ENCODE peak calls at places on chromosomes 5 and 9, in five cellular contexts. M, H, K, A and C are unnamed samples.

GRCh38 chr9:37859043-37859442 is 44.9 kb downstream of the SLC25A51 start:
- DNase-seq in M (no peak), K (peak; percentile 37), A (no peak), H (no peak), C (no peak)

GRCh38 chr9:95018099-95018927 is 291.8 kb downstream of the AOPEP start:
- DNase-seq in H (no peak), K (peak; percentile 92), A (peak; percentile 81), M (no peak), C (peak; percentile 88)

GRCh38 chr9:20898885-20899554 is 132.4 kb downstream of the HACD4 start:
- DNase-seq in H (no peak), K (no peak), A (no peak), M (no peak), C (no peak)

GRCh38 chr5:80246995-80247729 is 8.7 kb downstream of the SERINC5 start:
- DNase-seq in K (peak; percentile 85), M (peak; percentile 44), A (peak; percentile 84), H (peak; percentile 69), C (peak; percentile 79)

GRCh38 chr9:18976368-18977238 is 56.4 kb downstream of the SAXO1 start:
- DNase-seq in M (no peak), H (no peak), A (no peak), K (peak; percentile 89), C (peak; percentile 88)

GRCh38 chr5:138901716-138902115 is 26.6 kb upstream of the LRRTM2 start:
- DNase-seq in M (no peak), A (no peak), H (no peak), K (no peak), C (no peak)

GRCh38 chr5:110536120-110537115 is 190.1 kb downstream of the TMEM232 start:
- DNase-seq in K (peak; percentile 7), A (no peak), H (no peak), M (no peak), C (no peak)

GRCh38 chr9:104769655-104770054 is 5.7 kb downstream of the NIPSNAP3B start:
- DNase-seq in H (no peak), K (no peak), M (no peak), A (no peak), C (no peak)

GRCh38 chr5:169584998-169585451 is 1.5 kb downstream of the SPDL1 start:
- DNase-seq in H (no peak), M (no peak), A (no peak), K (peak; percentile 8), C (no peak)

GRCh38 chr5:68374770-68375518 is 159.4 kb downstream of the PIK3R1 start:
- DNase-seq in M (no peak), H (no peak), K (no peak), A (no peak), C (peak; percentile 79)

GRCh38 chr5:1892685-1893445 is 10.1 kb upstream of the IRX4 start:
- DNase-seq in K (no peak), M (no peak), A (no peak), H (no peak), C (no peak)

GRCh38 chr5:111960466-111961215 is 203.6 kb upstream of the NREP start:
- DNase-seq in M (no peak), A (no peak), K (peak; percentile 47), H (no peak), C (no peak)

GRCh38 chr5:41043109-41043747 is 27.9 kb downstream of the MROH2B start:
- DNase-seq in M (no peak), A (no peak), K (no peak), H (no peak), C (no peak)

GRCh38 chr9:111795557-111795839 is 761 bp upstream of the SHOC1 start:
- DNase-seq in A (no peak), K (no peak), H (no peak), M (no peak), C (no peak)

GRCh38 chr5:35073168-35073567 is 25.4 kb upstream of the AGXT2 start:
- DNase-seq in M (no peak), H (no peak), A (no peak), K (peak; percentile 12), C (no peak)

GRCh38 chr5:68012429-68012828 is 203.1 kb upstream of the PIK3R1 start:
- DNase-seq in K (no peak), M (no peak), A (no peak), H (no peak), C (no peak)

GRCh38 chr9:121857941-121858340 is 206.5 kb downstream of the DAB2IP start:
- DNase-seq in H (no peak), A (no peak), K (no peak), M (no peak), C (no peak)

GRCh38 chr5:66440202-66440680 is 156.0 kb upstream of the MAST4 start:
- DNase-seq in K (peak; percentile 44), M (no peak), A (no peak), H (no peak), C (peak; percentile 24)

GRCh38 chr9:71357346-71357745 is 235.9 kb upstream of the TRPM3 start:
- DNase-seq in H (no peak), K (no peak), M (no peak), A (no peak), C (no peak)

GRCh38 chr5:106854941-106855340 is 815.8 kb downstream of the EFNA5 start:
- DNase-seq in A (no peak), H (no peak), K (no peak), M (no peak), C (no peak)

GRCh38 chr5:28807230-28807629 is 1768.8 kb upstream of the CDH9 start:
- DNase-seq in M (no peak), K (no peak), A (no peak), H (no peak), C (no peak)

GRCh38 chr5:143229896-143230675 is 173.4 kb downstream of the NR3C1 start:
- DNase-seq in H (no peak), M (no peak), K (no peak), A (no peak), C (peak; percentile 28)

GRCh38 chr9:93950619-93951601 is 4.2 kb downstream of the BARX1 start:
- DNase-seq in K (peak; percentile 12), A (no peak), H (peak; percentile 40), M (no peak), C (no peak)

GRCh38 chr9:88198346-88198807 is 60.1 kb upstream of the SPATA31C2 start:
- DNase-seq in H (no peak), A (no peak), M (no peak), K (peak; percentile 44), C (no peak)
- H3K4me3 ChIP-seq in H (no peak overlapping the region), A (peak overlapping the region; percentile 26), M (peak overlapping the region; percentile 24), K (peak overlapping the region; percentile 46), C (peak overlapping the region; percentile 34)

DNA sequence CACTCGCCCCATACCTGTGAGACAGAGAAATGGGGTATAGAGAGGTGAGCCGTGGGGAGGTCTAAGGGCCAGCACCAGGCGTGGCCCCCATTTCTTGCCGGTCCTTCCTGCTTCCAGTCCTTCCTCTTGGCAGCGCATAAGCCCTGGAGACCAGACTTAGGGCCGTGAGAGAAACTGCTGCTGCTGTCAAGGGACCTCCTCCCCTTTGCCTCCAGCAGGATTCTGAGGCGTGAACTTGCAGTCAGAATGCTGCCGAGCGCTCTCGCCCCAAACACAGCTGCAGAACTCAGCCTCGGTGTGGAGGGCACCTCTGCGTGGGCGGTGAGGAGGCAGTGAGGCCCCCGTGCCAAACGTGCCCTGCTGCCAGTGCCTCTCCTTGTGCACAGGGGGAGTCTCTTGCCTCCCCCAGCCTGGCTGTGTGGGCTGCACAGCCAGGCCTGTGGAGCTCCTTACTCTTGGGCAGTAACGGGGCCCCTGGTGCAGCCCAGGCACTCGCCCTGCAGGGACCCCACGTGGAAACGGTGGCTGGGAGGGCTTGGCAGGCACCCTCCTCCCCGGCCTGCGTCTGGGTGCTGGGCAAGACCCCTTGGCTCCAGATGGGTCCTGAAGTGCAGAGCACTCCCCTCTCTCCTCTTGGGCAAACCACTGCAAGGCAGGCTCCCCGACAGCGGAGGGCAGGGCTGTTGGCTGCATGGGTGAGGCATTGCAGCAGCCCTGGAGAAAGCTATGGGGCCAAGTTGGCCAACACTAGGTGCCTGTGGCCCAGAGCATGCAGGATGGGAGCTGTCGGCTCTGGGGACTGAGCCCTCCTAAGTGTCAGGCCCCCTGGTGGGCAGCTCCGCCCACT is 85.4 kb downstream of the RXRA start:
- DNase-seq in K (peak; percentile 13), A (no peak), H (no peak), M (no peak), C (no peak)
- H3K4me3 ChIP-seq in K (no peak overlapping the region), A (no peak overlapping the region), H (no peak overlapping the region), M (no peak overlapping the region), C (no peak overlapping the region)

GRCh38 chr5:90384389-90384788 is 25.2 kb downstream of the CETN3 start:
- DNase-seq in K (no peak), A (no peak), H (no peak), M (no peak), C (no peak)
- H3K4me3 ChIP-seq in K (no peak overlapping the region), A (no peak overlapping the region), H (no peak overlapping the region), M (no peak overlapping the region), C (no peak overlapping the region)

GRCh38 chr9:135223831-135224230 is 136.4 kb downstream of the OLFM1 start:
- DNase-seq in A (no peak), H (no peak), K (no peak), M (no peak), C (no peak)

GRCh38 chr9:135226369-135227050 is 139.0 kb downstream of the OLFM1 start:
- DNase-seq in M (no peak), A (no peak), H (no peak), K (no peak), C (no peak)

GRCh38 chr9:135224286-135224871 is 136.9 kb downstream of the OLFM1 start:
- DNase-seq in M (no peak), A (no peak), K (no peak), H (peak; percentile 73), C (no peak)

GRCh38 chr9:135225619-135226228 is 138.3 kb downstream of the OLFM1 start:
- DNase-seq in H (no peak), A (no peak), M (no peak), K (no peak), C (no peak)

DNA sequence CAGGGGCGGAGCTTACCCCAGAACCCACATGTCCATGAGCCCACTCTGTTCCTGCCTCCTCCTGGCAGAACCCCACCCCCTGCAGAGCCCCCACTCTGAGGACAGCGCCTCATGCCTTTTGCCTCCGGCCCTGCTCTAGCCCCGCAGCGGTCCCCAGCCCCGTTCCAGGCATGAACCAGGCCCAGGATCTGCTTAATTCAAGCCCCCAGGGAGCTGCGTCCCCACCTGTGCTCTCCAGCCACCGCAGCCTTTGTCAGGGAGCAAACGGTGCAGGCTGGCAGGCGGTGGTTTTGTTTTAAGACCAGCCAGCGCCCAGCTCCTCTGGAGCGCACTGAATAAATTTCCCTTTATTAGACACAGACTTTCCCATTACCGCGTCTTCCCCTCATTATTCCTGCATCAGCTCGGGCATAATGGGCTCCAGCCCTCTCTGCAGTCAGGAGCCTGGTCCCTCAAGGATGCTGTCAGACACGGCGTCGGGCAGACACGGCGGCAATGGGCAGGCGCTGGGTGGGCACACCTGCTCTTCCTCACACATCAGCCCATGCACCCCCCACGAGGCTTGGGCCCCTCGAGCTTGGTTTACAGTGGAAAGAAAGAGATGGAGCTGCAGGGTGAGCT is 137.6 kb downstream of the OLFM1 start:
- DNase-seq in K (no peak), H (no peak), A (no peak), M (no peak), C (no peak)
- H3K4me3 ChIP-seq in K (no peak overlapping the region), H (no peak overlapping the region), A (no peak overlapping the region), M (no peak overlapping the region), C (no peak overlapping the region)